ENCODE peak calls at places on chromosomes 6 and 20, in five cellular contexts. Q is cardiac muscle cell; B is CD8-positive, alpha-beta T cell; O is Panc1; U is CD4-positive, alpha-beta T cell. V is an unnamed sample.

GRCh38 chr6:142300758-142301251 is 1.0 kb upstream of the ADGRG6 start:
- DNase-seq in B (no peak), U (no peak), Q (peak), O (no peak), V (no peak)

GRCh38 chr20:45317826-45318225 is 9.7 kb upstream of the MATN4 start:
- DNase-seq in Q (no peak), U (no peak), O (no peak), B (no peak), V (no peak)

GRCh38 chr6:26295691-26296555 is 69.1 kb upstream of the BTN3A2 start:
- DNase-seq in Q (no peak), U (no peak), B (no peak), O (peak), V (no peak)

GRCh38 chr6:27553123-27553904 is 80.4 kb upstream of the ZNF184 start:
- DNase-seq in U (no peak), O (peak), B (no peak), Q (no peak), V (peak)

GRCh38 chr20:19047040-19047950 is 165.1 kb upstream of the SLC24A3 start:
- DNase-seq in U (no peak), O (no peak), B (no peak), Q (no peak), V (no peak)

GRCh38 chr6:168206186-168206585 is 113.4 kb downstream of the DACT2 start:
- DNase-seq in B (no peak), U (no peak), O (no peak), Q (no peak), V (no peak)

GRCh38 chr6:3195695-3196497 is 31.6 kb downstream of the TUBB2B start:
- DNase-seq in B (no peak), O (no peak), Q (no peak), U (peak), V (no peak)

GRCh38 chr6:119337762-119338161 is 11.8 kb downstream of the MAN1A1 start:
- DNase-seq in B (no peak), U (no peak), Q (no peak), O (no peak), V (no peak)

GRCh38 chr20:346640-347316 is at the start of gene NRSN2:
- DNase-seq in B (no peak), Q (peak), O (no peak), U (no peak), V (peak)

GRCh38 chr20:39880890-39881289 is 808.1 kb downstream of the MAFB start:
- DNase-seq in O (no peak), U (no peak), Q (no peak), B (no peak), V (peak)

GRCh38 chr20:48758206-48758820 is 69.5 kb downstream of the PREX1 start:
- DNase-seq in B (peak), O (no peak), U (no peak), Q (no peak), V (no peak)

GRCh38 chr20:58891686-58892125 is 39.2 kb downstream of the GNAS start:
- DNase-seq in U (peak), Q (peak), O (no peak), B (no peak), V (peak)

GRCh38 chr6:165800337-165800736 is 137.3 kb upstream of the PDE10A start:
- DNase-seq in U (no peak), B (no peak), Q (no peak), O (no peak), V (no peak)

GRCh38 chr6:37979392-37980221 is 160.1 kb downstream of the ZFAND3 start:
- DNase-seq in O (no peak), Q (no peak), B (no peak), U (no peak), V (no peak)

GRCh38 chr6:124982669-124983068 is 20.4 kb downstream of the RNF217 start:
- DNase-seq in O (no peak), Q (no peak), U (no peak), B (no peak), V (no peak)

GRCh38 chr6:96212076-96212475 is 196.3 kb downstream of the FUT9 start:
- DNase-seq in O (no peak), Q (no peak), B (no peak), U (no peak), V (no peak)

GRCh38 chr20:58019027-58019849 is 209.2 kb downstream of the ANKRD60 start:
- DNase-seq in U (no peak), Q (no peak), B (no peak), O (no peak), V (no peak)

GRCh38 chr6:6315660-6316059 is 4.8 kb downstream of the F13A1 start:
- DNase-seq in B (no peak), U (no peak), O (peak), Q (peak), V (peak)

GRCh38 chr6:3813150-3813780 is 35.9 kb upstream of the FAM50B start:
- DNase-seq in O (no peak), B (no peak), U (no peak), Q (no peak), V (peak)

GRCh38 chr6:113997106-113997505 is 26.2 kb upstream of the HDAC2 start:
- DNase-seq in Q (no peak), U (no peak), O (peak), B (no peak), V (no peak)

GRCh38 chr20:25058797-25059486 is 1.0 kb upstream of the ACSS1 start:
- DNase-seq in O (no peak), U (no peak), Q (no peak), B (no peak), V (peak)

GRCh38 chr6:31438222-31438621 is 34.8 kb downstream of the MICA start:
- DNase-seq in Q (no peak), U (no peak), B (no peak), O (no peak), V (no peak)

GRCh38 chr6:169087436-169088046 is 166.1 kb downstream of the THBS2 start:
- DNase-seq in O (no peak), B (no peak), U (no peak), Q (no peak), V (no peak)

GRCh38 chr6:107418118-107418517 is 41.2 kb downstream of the PDSS2 start:
- DNase-seq in Q (no peak), O (peak), B (no peak), U (no peak), V (peak)

GRCh38 chr6:5998741-5999687 is 7.7 kb downstream of the NRN1 start:
- DNase-seq in B (no peak), U (no peak), Q (peak), O (no peak), V (no peak)

GRCh38 chr6:37239511-37239910 is 18.1 kb upstream of the TBC1D22B start:
- DNase-seq in O (no peak), Q (no peak), U (no peak), B (no peak), V (no peak)

GRCh38 chr6:165941249-165941648 is 226.4 kb downstream of the TBXT start:
- DNase-seq in Q (no peak), O (no peak), U (no peak), B (no peak), V (no peak)

GRCh38 chr20:25247666-25248500 is at the start of gene PYGB:
- DNase-seq in O (no peak), B (peak), U (peak), Q (peak), V (peak)

DNA sequence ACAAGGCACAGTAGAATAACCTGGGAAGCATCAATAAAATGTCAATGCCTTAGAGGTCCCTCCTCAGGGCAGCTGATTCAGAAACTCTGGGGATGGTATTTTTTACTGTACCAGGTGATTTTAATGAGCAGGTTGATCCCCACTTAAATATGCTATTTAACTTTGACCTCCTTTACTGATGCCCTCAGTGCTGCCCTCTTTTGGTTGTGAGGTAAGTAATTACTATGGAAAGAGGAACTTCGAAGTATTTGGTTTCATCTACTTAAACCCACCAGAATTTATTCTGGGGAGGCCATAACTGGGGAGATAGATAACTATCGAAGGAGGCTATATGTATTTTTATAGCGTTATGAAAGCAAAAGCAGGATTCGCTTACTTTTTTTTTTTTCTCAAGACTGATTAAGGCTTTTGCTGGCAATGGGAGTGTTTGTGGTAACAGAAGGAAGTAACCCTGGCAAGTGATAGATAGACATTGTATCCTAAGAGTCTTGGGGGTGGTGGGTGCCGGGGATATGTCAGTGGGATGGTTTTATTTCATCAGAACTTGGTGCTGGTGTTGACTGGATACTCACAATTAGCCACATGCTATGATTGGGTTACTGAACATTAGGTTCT is 168.9 kb upstream of the CENPW start:
- DNase-seq in U (no peak), B (no peak), Q (peak), O (no peak), V (peak)
- TF ChIP-seq CTCF in U (no peak), B (peak), Q (peak), O (peak), V (peak)

GRCh38 chr6:8930009-8930408 is 494.7 kb upstream of the SLC35B3 start:
- DNase-seq in U (no peak), O (no peak), Q (no peak), B (no peak), V (no peak)
- TF ChIP-seq CTCF in U (no peak), O (no peak), Q (no peak), B (no peak), V (no peak)

GRCh38 chr6:74087898-74088297 is 391.9 kb downstream of the CD109 start:
- DNase-seq in B (no peak), O (no peak), Q (no peak), U (no peak), V (no peak)
- TF ChIP-seq CTCF in B (no peak), O (peak), Q (peak), U (no peak), V (no peak)

DNA sequence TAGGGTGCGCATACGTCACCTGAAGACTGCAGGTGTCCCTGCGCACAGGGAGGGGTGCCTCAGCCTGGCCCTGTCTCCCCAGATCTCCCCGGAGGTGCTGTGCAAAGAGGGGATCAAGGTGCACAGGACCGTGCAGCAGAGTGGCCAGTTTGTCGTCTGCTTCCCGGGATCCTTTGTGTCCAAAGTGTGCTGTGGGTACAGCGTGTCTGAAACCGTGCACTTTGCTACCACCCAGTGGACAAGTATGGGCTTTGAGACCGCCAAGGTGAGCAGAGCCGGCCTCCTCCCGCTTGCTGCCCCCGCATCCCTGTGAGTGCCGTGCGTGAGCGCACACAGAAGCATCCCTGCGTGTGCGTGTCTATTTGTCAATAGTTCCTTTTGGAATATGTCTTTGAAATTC is 150.7 kb downstream of the DTNBP1 start:
- DNase-seq in U (no peak), O (no peak), Q (peak), B (no peak), V (no peak)
- TF ChIP-seq CTCF in U (no peak), O (no peak), Q (peak), B (no peak), V (no peak)

GRCh38 chr6:33192671-33193602 is 670 bp upstream of the COL11A2 start:
- DNase-seq in U (peak), O (no peak), B (no peak), Q (peak), V (no peak)
- TF ChIP-seq CTCF in U (no peak), O (no peak), B (no peak), Q (no peak), V (no peak)

DNA sequence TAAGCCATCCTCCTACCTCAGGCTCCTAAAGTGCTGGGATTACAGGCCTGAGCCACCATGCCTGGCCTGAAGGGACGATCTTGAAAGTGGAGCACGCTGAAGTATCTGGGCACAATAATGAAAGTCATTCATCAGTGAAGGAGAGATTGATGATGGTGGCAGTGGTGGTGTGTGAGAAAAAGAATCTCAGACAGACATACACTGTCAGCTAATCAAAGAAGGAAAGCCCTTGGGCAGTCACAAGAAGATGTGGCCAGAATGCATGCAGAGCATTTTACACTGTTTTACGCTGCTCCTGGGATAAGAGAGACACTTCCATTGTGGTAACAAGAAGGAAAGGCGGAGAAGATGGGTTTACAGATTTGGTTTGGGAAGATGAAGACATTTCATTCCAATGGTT is 20.4 kb upstream of the BMP6 start:
- DNase-seq in B (no peak), Q (no peak), U (no peak), O (no peak), V (no peak)
- TF ChIP-seq CTCF in B (no peak), Q (no peak), U (no peak), O (no peak), V (no peak)